ENCODE peak calls at places on chromosomes 2 and 18, in seven cellular contexts. U is kidney; B is CD4-positive, alpha-beta T cell; V is hepatocyte; X is right atrium auricular region; Y is tibial artery; F is pancreas. I is an unnamed sample.

GRCh38 chr2:151325696-151326095 is 31.7 kb upstream of the TNFAIP6 start:
- DNase-seq in U (no peak), B (no peak), V (no peak), X (no peak), Y (no peak), F (no peak), I (no peak)

GRCh38 chr2:156181208-156181607 is 151.3 kb downstream of the NR4A2 start:
- DNase-seq in U (no peak), B (no peak), V (no peak), X (no peak), Y (no peak), F (no peak), I (no peak)

GRCh38 chr2:233061591-233062446 is 1.7 kb downstream of the INPP5D start:
- DNase-seq in U (peak; percentile 88), B (no peak), V (peak; percentile 49), X (no peak), Y (peak; percentile 75), F (no peak), I (no peak)

GRCh38 chr2:72694715-72695496 is 130.9 kb downstream of the EXOC6B start:
- DNase-seq in U (no peak), B (no peak), V (peak; percentile 64), X (peak; percentile 60), Y (no peak), F (peak; percentile 50), I (no peak)

GRCh38 chr2:48589170-48589767 is 28.4 kb upstream of the GTF2A1L start:
- DNase-seq in U (no peak), B (no peak), V (peak; percentile 47), X (no peak), Y (no peak), F (no peak), I (no peak)

GRCh38 chr2:138699421-138699820 is 80.8 kb downstream of the NXPH2 start:
- DNase-seq in U (no peak), B (no peak), V (no peak), X (no peak), Y (no peak), F (no peak), I (no peak)

GRCh38 chr2:191329841-191330240 is 84.6 kb downstream of the MYO1B start:
- DNase-seq in U (no peak), B (no peak), V (no peak), X (no peak), Y (no peak), F (no peak), I (no peak)

GRCh38 chr2:18402-19271 is 27.7 kb downstream of the FAM110C start:
- DNase-seq in U (peak; percentile 68), B (no peak), V (no peak), X (no peak), Y (no peak), F (peak; percentile 32), I (no peak)

GRCh38 chr2:127235082-127235702 is 15.1 kb upstream of the CYP27C1 start:
- DNase-seq in U (no peak), B (no peak), V (no peak), X (no peak), Y (no peak), F (no peak), I (no peak)

GRCh38 chr2:37920570-37920969 is 4.5 kb upstream of the RMDN2 start:
- DNase-seq in U (no peak), B (no peak), V (no peak), X (no peak), Y (no peak), F (no peak), I (no peak)

GRCh38 chr2:54657664-54658083 is 65.8 kb upstream of the EML6 start:
- DNase-seq in U (no peak), B (no peak), V (peak; percentile 60), X (no peak), Y (no peak), F (peak; percentile 61), I (no peak)

GRCh38 chr18:78998350-78999055 is 18.9 kb downstream of the SALL3 start:
- DNase-seq in U (no peak), B (no peak), V (no peak), X (no peak), Y (no peak), F (no peak), I (no peak)

GRCh38 chr2:238865744-238866355 is 18.0 kb downstream of the TWIST2 start:
- DNase-seq in U (no peak), B (no peak), V (no peak), X (no peak), Y (no peak), F (no peak), I (no peak)

GRCh38 chr2:217555075-217555876 is 447.5 kb downstream of the TNS1 start:
- DNase-seq in U (peak; percentile 86), B (no peak), V (no peak), X (no peak), Y (no peak), F (no peak), I (no peak)

GRCh38 chr2:203720922-203721672 is 14.7 kb downstream of the CD28 start:
- DNase-seq in U (no peak), B (no peak), V (no peak), X (no peak), Y (no peak), F (no peak), I (no peak)
- H3K27ac ChIP-seq in U (no peak overlapping the region), B (peak overlapping the region; percentile 76), V (no peak overlapping the region), X (no peak overlapping the region), Y (no peak overlapping the region), F (no peak overlapping the region), I (no peak overlapping the region)

DNA sequence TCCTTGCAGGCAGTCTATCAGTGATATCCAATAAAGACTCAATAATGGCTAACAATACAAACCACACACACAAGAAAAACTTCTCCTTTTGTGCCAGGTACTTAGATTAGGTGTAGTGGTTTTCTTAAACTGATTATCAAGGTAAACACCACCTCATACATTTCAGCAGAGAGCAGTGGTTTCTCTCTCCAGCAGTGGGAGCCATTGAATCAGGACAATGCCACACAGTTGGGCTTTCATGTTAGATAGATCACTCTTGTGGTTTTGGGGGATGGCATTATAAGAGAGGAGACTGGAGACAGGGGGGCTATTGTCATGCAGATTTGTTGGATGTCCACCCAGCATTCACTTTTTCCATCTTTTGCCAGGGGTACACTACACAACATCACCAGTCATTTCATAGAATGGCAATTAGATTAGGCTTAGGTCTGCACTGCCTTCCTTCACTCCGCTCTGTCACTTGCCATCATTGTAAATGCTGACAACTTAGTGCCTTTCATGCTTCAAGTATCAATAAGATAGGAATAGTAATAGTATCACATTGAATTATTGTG is 13.6 kb upstream of the IRS1 start:
- DNase-seq in U (no peak), B (no peak), V (peak; percentile 18), X (no peak), Y (no peak), F (no peak), I (no peak)
- TF ChIP-seq CTCF in U (no peak), B (no peak), V (peak; percentile 34), X (no peak), Y (no peak), F (no peak), I (no peak)

GRCh38 chr18:37176307-37176934 is 347.5 kb downstream of the KIAA1328 start:
- DNase-seq in U (no peak), B (no peak), V (peak; percentile 9), X (no peak), Y (no peak), F (no peak), I (no peak)

GRCh38 chr18:37166491-37166890 is 337.6 kb downstream of the KIAA1328 start:
- DNase-seq in U (no peak), B (no peak), V (no peak), X (no peak), Y (no peak), F (no peak), I (no peak)

GRCh38 chr18:37175727-37176126 is 346.8 kb downstream of the KIAA1328 start:
- DNase-seq in U (no peak), B (no peak), V (no peak), X (no peak), Y (no peak), F (no peak), I (no peak)

DNA sequence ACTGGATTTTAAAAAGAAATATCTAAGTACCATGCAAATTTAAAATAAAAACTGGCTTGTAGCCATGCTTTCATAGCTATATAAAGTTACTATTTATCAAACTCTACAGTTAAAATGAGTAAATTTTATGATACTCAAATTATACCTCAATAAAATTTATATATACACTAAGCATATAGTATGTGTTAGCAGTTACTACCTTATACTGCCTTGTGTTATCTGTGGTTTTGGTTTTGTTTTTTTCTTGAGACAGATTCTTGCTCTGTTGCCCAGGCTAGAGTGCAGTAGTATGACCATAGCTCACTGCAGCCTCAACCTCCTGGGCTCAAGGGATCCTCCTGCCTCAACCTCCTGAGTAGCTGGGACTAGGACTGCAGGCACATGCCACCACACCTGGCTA is 342.1 kb downstream of the KIAA1328 start:
- DNase-seq in U (no peak), B (no peak), V (no peak), X (no peak), Y (no peak), F (no peak), I (no peak)
- H3K27ac ChIP-seq in U (no peak overlapping the region), B (no peak overlapping the region), V (no peak overlapping the region), X (no peak overlapping the region), Y (no peak overlapping the region), F (no peak overlapping the region), I (no peak overlapping the region)

DNA sequence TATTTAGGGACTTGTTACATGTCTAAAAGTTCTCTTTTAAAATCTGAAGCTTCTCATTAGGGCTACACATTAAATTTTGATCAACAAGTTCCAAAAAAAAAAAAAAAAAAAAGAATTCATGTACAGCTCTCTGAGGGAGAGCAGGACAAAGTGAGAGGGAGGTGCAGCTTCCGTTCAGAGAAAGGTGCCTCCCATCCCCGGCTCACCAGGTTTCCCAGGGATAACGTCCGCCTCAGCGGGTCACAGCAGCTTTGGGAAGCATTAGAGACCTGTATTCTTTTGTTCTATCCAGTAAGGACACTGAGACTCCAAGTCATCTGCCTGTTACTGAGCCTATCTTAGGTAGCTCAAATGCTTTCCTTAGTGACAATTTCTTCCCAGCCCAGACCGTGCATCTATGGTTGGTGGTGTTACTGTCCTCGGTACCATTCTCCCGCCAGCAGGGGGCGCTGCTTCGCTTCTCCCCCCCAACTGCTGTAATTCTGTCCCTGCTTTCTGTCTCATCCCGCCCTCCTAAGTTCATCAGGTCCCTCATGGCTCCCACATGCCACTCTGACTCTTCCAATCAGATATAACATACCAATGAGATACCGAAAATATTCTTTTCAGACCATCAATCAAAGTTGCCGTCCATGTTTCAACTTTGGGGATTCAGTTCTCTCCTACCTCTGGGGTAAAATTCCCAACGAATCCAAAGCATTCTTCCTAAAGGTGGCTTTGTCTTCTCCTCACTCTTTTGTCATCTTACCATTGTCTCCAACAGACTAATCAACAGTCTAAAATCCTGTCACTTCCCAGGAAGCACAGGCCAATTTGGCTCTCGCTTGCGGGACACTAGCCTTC is 466.5 kb downstream of the METTL4 start:
- DNase-seq in U (no peak), B (peak; percentile 42), V (peak; percentile 56), X (no peak), Y (no peak), F (peak; percentile 34), I (no peak)
- TF ChIP-seq CTCF in U (peak; percentile 61), B (peak; percentile 43), V (peak; percentile 62), X (peak; percentile 48), Y (peak; percentile 34), F (peak; percentile 71), I (no peak)

GRCh38 chr2:119849838-119850565 is 90.3 kb downstream of the PTPN4 start:
- DNase-seq in U (no peak), B (no peak), V (no peak), X (no peak), Y (no peak), F (no peak), I (no peak)
- H3K27ac ChIP-seq in U (no peak overlapping the region), B (no peak overlapping the region), V (no peak overlapping the region), X (peak overlapping the region; percentile 3), Y (no peak overlapping the region), F (no peak overlapping the region), I (no peak overlapping the region)

I was measured in ascending aorta.